ENCODE peak calls at places on chromosomes 2 and 18, in seven cellular contexts. One of them, this sample, is unnamed.

GRCh38 chr2:41927581-41928260 is 120.1 kb upstream of the PKDCC start:
- DNase-seq in omental fat pad: no peak
- DNase-seq in stimulated activated CD4-positive, alpha-beta T cell treated with anti-CD3 and anti-CD28 coated beads, Interleukin-15, amount 100 ng/mL, for 24 hours: no peak
- DNase-seq in activated naive CD8-positive, alpha-beta T cell treated with anti-CD3 and anti-CD28 coated beads for 36 hours: no peak
- DNase-seq in cerebellar cortex: no peak
- DNase-seq in MCF 10A: peak
- DNase-seq in adipocyte: no peak
- DNase-seq in this sample: no peak

GRCh38 chr18:68219867-68220266 is 495.0 kb downstream of the TMX3 start:
- DNase-seq in omental fat pad: no peak
- DNase-seq in stimulated activated CD4-positive, alpha-beta T cell treated with anti-CD3 and anti-CD28 coated beads, Interleukin-15, amount 100 ng/mL, for 24 hours: no peak
- DNase-seq in activated naive CD8-positive, alpha-beta T cell treated with anti-CD3 and anti-CD28 coated beads for 36 hours: no peak
- DNase-seq in cerebellar cortex: no peak
- DNase-seq in MCF 10A: no peak
- DNase-seq in adipocyte: peak
- DNase-seq in this sample: no peak

GRCh38 chr2:67462741-67463496 is 65.8 kb downstream of the ETAA1 start:
- DNase-seq in omental fat pad: no peak
- DNase-seq in stimulated activated CD4-positive, alpha-beta T cell treated with anti-CD3 and anti-CD28 coated beads, Interleukin-15, amount 100 ng/mL, for 24 hours: no peak
- DNase-seq in activated naive CD8-positive, alpha-beta T cell treated with anti-CD3 and anti-CD28 coated beads for 36 hours: no peak
- DNase-seq in cerebellar cortex: no peak
- DNase-seq in MCF 10A: peak
- DNase-seq in adipocyte: no peak
- DNase-seq in this sample: no peak

GRCh38 chr2:205704101-205704741 is 21.9 kb downstream of the NRP2 start:
- DNase-seq in omental fat pad: no peak
- DNase-seq in stimulated activated CD4-positive, alpha-beta T cell treated with anti-CD3 and anti-CD28 coated beads, Interleukin-15, amount 100 ng/mL, for 24 hours: no peak
- DNase-seq in activated naive CD8-positive, alpha-beta T cell treated with anti-CD3 and anti-CD28 coated beads for 36 hours: no peak
- DNase-seq in cerebellar cortex: no peak
- DNase-seq in MCF 10A: no peak
- DNase-seq in adipocyte: peak
- DNase-seq in this sample: no peak

GRCh38 chr2:172460780-172461201 is 33.4 kb downstream of the ITGA6 start:
- DNase-seq in omental fat pad: no peak
- DNase-seq in stimulated activated CD4-positive, alpha-beta T cell treated with anti-CD3 and anti-CD28 coated beads, Interleukin-15, amount 100 ng/mL, for 24 hours: no peak
- DNase-seq in activated naive CD8-positive, alpha-beta T cell treated with anti-CD3 and anti-CD28 coated beads for 36 hours: no peak
- DNase-seq in cerebellar cortex: no peak
- DNase-seq in MCF 10A: peak
- DNase-seq in adipocyte: peak
- DNase-seq in this sample: no peak

GRCh38 chr2:177147093-177147694 is 65.4 kb upstream of the HNRNPA3 start:
- DNase-seq in omental fat pad: no peak
- DNase-seq in stimulated activated CD4-positive, alpha-beta T cell treated with anti-CD3 and anti-CD28 coated beads, Interleukin-15, amount 100 ng/mL, for 24 hours: no peak
- DNase-seq in activated naive CD8-positive, alpha-beta T cell treated with anti-CD3 and anti-CD28 coated beads for 36 hours: no peak
- DNase-seq in cerebellar cortex: peak
- DNase-seq in MCF 10A: peak
- DNase-seq in adipocyte: peak
- DNase-seq in this sample: peak

GRCh38 chr2:111994042-111994441 is 61.0 kb upstream of the TMEM87B start:
- DNase-seq in omental fat pad: no peak
- DNase-seq in stimulated activated CD4-positive, alpha-beta T cell treated with anti-CD3 and anti-CD28 coated beads, Interleukin-15, amount 100 ng/mL, for 24 hours: no peak
- DNase-seq in activated naive CD8-positive, alpha-beta T cell treated with anti-CD3 and anti-CD28 coated beads for 36 hours: no peak
- DNase-seq in cerebellar cortex: no peak
- DNase-seq in MCF 10A: no peak
- DNase-seq in adipocyte: no peak
- DNase-seq in this sample: no peak

GRCh38 chr18:62938006-62938405 is 222.7 kb downstream of the PHLPP1 start:
- DNase-seq in omental fat pad: no peak
- DNase-seq in stimulated activated CD4-positive, alpha-beta T cell treated with anti-CD3 and anti-CD28 coated beads, Interleukin-15, amount 100 ng/mL, for 24 hours: no peak
- DNase-seq in activated naive CD8-positive, alpha-beta T cell treated with anti-CD3 and anti-CD28 coated beads for 36 hours: no peak
- DNase-seq in cerebellar cortex: no peak
- DNase-seq in MCF 10A: no peak
- DNase-seq in adipocyte: peak
- DNase-seq in this sample: no peak

GRCh38 chr2:20449501-20450200 is 2.8 kb downstream of the RHOB start:
- DNase-seq in omental fat pad: no peak
- DNase-seq in stimulated activated CD4-positive, alpha-beta T cell treated with anti-CD3 and anti-CD28 coated beads, Interleukin-15, amount 100 ng/mL, for 24 hours: no peak
- DNase-seq in activated naive CD8-positive, alpha-beta T cell treated with anti-CD3 and anti-CD28 coated beads for 36 hours: no peak
- DNase-seq in cerebellar cortex: peak
- DNase-seq in MCF 10A: no peak
- DNase-seq in adipocyte: peak
- DNase-seq in this sample: no peak

GRCh38 chr2:24659862-24660261 is 133.3 kb downstream of the PTRHD1 start:
- DNase-seq in omental fat pad: no peak
- DNase-seq in stimulated activated CD4-positive, alpha-beta T cell treated with anti-CD3 and anti-CD28 coated beads, Interleukin-15, amount 100 ng/mL, for 24 hours: no peak
- DNase-seq in activated naive CD8-positive, alpha-beta T cell treated with anti-CD3 and anti-CD28 coated beads for 36 hours: no peak
- DNase-seq in cerebellar cortex: no peak
- DNase-seq in MCF 10A: no peak
- DNase-seq in adipocyte: no peak
- DNase-seq in this sample: no peak

GRCh38 chr2:222993920-222994650 is 57.9 kb upstream of the KCNE4 start:
- DNase-seq in omental fat pad: peak
- DNase-seq in stimulated activated CD4-positive, alpha-beta T cell treated with anti-CD3 and anti-CD28 coated beads, Interleukin-15, amount 100 ng/mL, for 24 hours: no peak
- DNase-seq in activated naive CD8-positive, alpha-beta T cell treated with anti-CD3 and anti-CD28 coated beads for 36 hours: no peak
- DNase-seq in cerebellar cortex: peak
- DNase-seq in MCF 10A: peak
- DNase-seq in adipocyte: peak
- DNase-seq in this sample: no peak

GRCh38 chr18:59899298-59900221 is at the start of gene PMAIP1:
- DNase-seq in omental fat pad: peak
- DNase-seq in stimulated activated CD4-positive, alpha-beta T cell treated with anti-CD3 and anti-CD28 coated beads, Interleukin-15, amount 100 ng/mL, for 24 hours: peak
- DNase-seq in activated naive CD8-positive, alpha-beta T cell treated with anti-CD3 and anti-CD28 coated beads for 36 hours: peak
- DNase-seq in cerebellar cortex: no peak
- DNase-seq in MCF 10A: peak
- DNase-seq in adipocyte: peak
- DNase-seq in this sample: peak

GRCh38 chr18:37124511-37124910 is 295.6 kb downstream of the KIAA1328 start:
- DNase-seq in omental fat pad: no peak
- DNase-seq in stimulated activated CD4-positive, alpha-beta T cell treated with anti-CD3 and anti-CD28 coated beads, Interleukin-15, amount 100 ng/mL, for 24 hours: no peak
- DNase-seq in activated naive CD8-positive, alpha-beta T cell treated with anti-CD3 and anti-CD28 coated beads for 36 hours: no peak
- DNase-seq in cerebellar cortex: no peak
- DNase-seq in MCF 10A: peak
- DNase-seq in adipocyte: peak
- DNase-seq in this sample: no peak

GRCh38 chr2:230205034-230205433 is 14.8 kb downstream of the SP110 start:
- DNase-seq in omental fat pad: no peak
- DNase-seq in stimulated activated CD4-positive, alpha-beta T cell treated with anti-CD3 and anti-CD28 coated beads, Interleukin-15, amount 100 ng/mL, for 24 hours: no peak
- DNase-seq in activated naive CD8-positive, alpha-beta T cell treated with anti-CD3 and anti-CD28 coated beads for 36 hours: no peak
- DNase-seq in cerebellar cortex: no peak
- DNase-seq in MCF 10A: no peak
- DNase-seq in adipocyte: no peak
- DNase-seq in this sample: no peak

GRCh38 chr2:20071397-20072383 is 20.3 kb upstream of the LAPTM4A start:
- DNase-seq in omental fat pad: no peak
- DNase-seq in stimulated activated CD4-positive, alpha-beta T cell treated with anti-CD3 and anti-CD28 coated beads, Interleukin-15, amount 100 ng/mL, for 24 hours: no peak
- DNase-seq in activated naive CD8-positive, alpha-beta T cell treated with anti-CD3 and anti-CD28 coated beads for 36 hours: no peak
- DNase-seq in cerebellar cortex: peak
- DNase-seq in MCF 10A: peak
- DNase-seq in adipocyte: peak
- DNase-seq in this sample: no peak

GRCh38 chr2:176636376-176636775 is 367.1 kb downstream of the MTX2 start:
- DNase-seq in omental fat pad: no peak
- DNase-seq in stimulated activated CD4-positive, alpha-beta T cell treated with anti-CD3 and anti-CD28 coated beads, Interleukin-15, amount 100 ng/mL, for 24 hours: no peak
- DNase-seq in activated naive CD8-positive, alpha-beta T cell treated with anti-CD3 and anti-CD28 coated beads for 36 hours: no peak
- DNase-seq in cerebellar cortex: no peak
- DNase-seq in MCF 10A: no peak
- DNase-seq in adipocyte: no peak
- DNase-seq in this sample: no peak

GRCh38 chr2:240237609-240238151 is 97.2 kb upstream of the OTOS start:
- DNase-seq in omental fat pad: peak
- DNase-seq in stimulated activated CD4-positive, alpha-beta T cell treated with anti-CD3 and anti-CD28 coated beads, Interleukin-15, amount 100 ng/mL, for 24 hours: no peak
- DNase-seq in activated naive CD8-positive, alpha-beta T cell treated with anti-CD3 and anti-CD28 coated beads for 36 hours: no peak
- DNase-seq in cerebellar cortex: peak
- DNase-seq in MCF 10A: peak
- DNase-seq in adipocyte: peak
- DNase-seq in this sample: no peak

GRCh38 chr2:38215993-38216392 is 140.0 kb upstream of the CYP1B1 start:
- DNase-seq in omental fat pad: no peak
- DNase-seq in stimulated activated CD4-positive, alpha-beta T cell treated with anti-CD3 and anti-CD28 coated beads, Interleukin-15, amount 100 ng/mL, for 24 hours: no peak
- DNase-seq in activated naive CD8-positive, alpha-beta T cell treated with anti-CD3 and anti-CD28 coated beads for 36 hours: no peak
- DNase-seq in cerebellar cortex: no peak
- DNase-seq in MCF 10A: peak
- DNase-seq in adipocyte: peak
- DNase-seq in this sample: no peak

This sample was measured in activated CD8-positive, alpha-beta T cell treated with anti-CD3 and anti-CD28 coated beads, Interleukin-2, amount 10 ng/mL, durations not matched to agents 7 days and 5 days.